ENCODE peak calls at places on chromosomes 6 and 20, in four cellular contexts. Z is left ventricle myocardium superior; M is activated CD8-positive, alpha-beta T cell treated with anti-CD3 and anti-CD28 coated beads, Interleukin-2, amount 10 ng/mL, durations not matched to agents 7 days and 5 days; O is brain microvascular endothelial cell. H is an unnamed sample.

GRCh38 chr6:6678811-6679210 is 90.3 kb downstream of the LY86 start:
- DNase-seq in Z (no peak), M (no peak), O (no peak), H (peak; percentile 43)

GRCh38 chr20:46458891-46459750 is 52.7 kb upstream of the ELMO2 start:
- DNase-seq in Z (peak; percentile 57), M (no peak), O (no peak), H (no peak)

GRCh38 chr6:158207452-158207788 is 39.3 kb downstream of the GTF2H5 start:
- DNase-seq in Z (no peak), M (peak; percentile 63), O (peak; percentile 83), H (no peak)

GRCh38 chr20:43786885-43787284 is 60.1 kb upstream of the GTSF1L start:
- DNase-seq in Z (no peak), M (no peak), O (no peak), H (no peak)

GRCh38 chr6:25613415-25613814 is 38.6 kb upstream of the SCGN start:
- DNase-seq in Z (no peak), M (no peak), O (no peak), H (no peak)

GRCh38 chr20:50645253-50646068 is 45.9 kb downstream of the RIPOR3 start:
- DNase-seq in Z (peak; percentile 78), M (no peak), O (peak; percentile 95), H (no peak)

GRCh38 chr20:53829086-53829703 is 235.6 kb upstream of the ZNF217 start:
- DNase-seq in Z (no peak), M (no peak), O (peak; percentile 92), H (no peak)

GRCh38 chr6:41885930-41886329 is 9.2 kb downstream of the USP49 start:
- DNase-seq in Z (no peak), M (no peak), O (no peak), H (no peak)

GRCh38 chr20:37644605-37645004 is 49.2 kb upstream of the CTNNBL1 start:
- DNase-seq in Z (no peak), M (no peak), O (no peak), H (no peak)

GRCh38 chr20:43576108-43576507 is 14.6 kb upstream of the IFT52 start:
- DNase-seq in Z (peak; percentile 68), M (no peak), O (no peak), H (no peak)

GRCh38 chr20:45433316-45433715 is 17.4 kb downstream of the PIGT start:
- DNase-seq in Z (peak; percentile 83), M (no peak), O (no peak), H (no peak)

GRCh38 chr6:18501313-18502013 is 114.3 kb downstream of the RNF144B start:
- DNase-seq in Z (peak; percentile 61), M (no peak), O (peak; percentile 57), H (no peak)

GRCh38 chr20:15776773-15777172 is 796.5 kb downstream of the KIF16B start:
- DNase-seq in Z (no peak), M (no peak), O (no peak), H (no peak)

GRCh38 chr6:36682328-36683144 is 4.0 kb downstream of the CDKN1A start:
- DNase-seq in Z (peak; percentile 74), M (peak; percentile 69), O (no peak), H (peak; percentile 83)

GRCh38 chr6:15252205-15252604 is 6.3 kb downstream of the JARID2 start:
- DNase-seq in Z (no peak), M (no peak), O (no peak), H (no peak)

GRCh38 chr20:44642203-44643153 is 9.0 kb downstream of the ADA start:
- DNase-seq in Z (peak; percentile 83), M (peak; percentile 59), O (peak; percentile 86), H (no peak)

GRCh38 chr6:157455028-157455714 is 74.2 kb downstream of the ZDHHC14 start:
- DNase-seq in Z (no peak), M (no peak), O (no peak), H (no peak)

GRCh38 chr6:36677753-36678487 is 594 bp upstream of the CDKN1A start:
- DNase-seq in Z (no peak), M (no peak), O (no peak), H (no peak)

GRCh38 chr20:32527447-32528055 is 57.6 kb downstream of the NOL4L start:
- DNase-seq in Z (peak; percentile 54), M (no peak), O (no peak), H (peak; percentile 54)

GRCh38 chr6:158645064-158646022 is 800 bp upstream of the DYNLT1 start:
- DNase-seq in Z (no peak), M (no peak), O (no peak), H (no peak)

GRCh38 chr20:50558483-50558925 is 48.3 kb downstream of the PTPN1 start:
- DNase-seq in Z (no peak), M (no peak), O (peak; percentile 87), H (no peak)

GRCh38 chr20:20373046-20373706 is 5.3 kb downstream of the INSM1 start:
- DNase-seq in Z (no peak), M (no peak), O (no peak), H (no peak)

GRCh38 chr6:108114861-108115597 is 40.5 kb upstream of the OSTM1 start:
- DNase-seq in Z (peak; percentile 77), M (peak; percentile 42), O (peak; percentile 59), H (peak; percentile 14)

GRCh38 chr6:98844244-98845161 is 10.1 kb downstream of the POU3F2 start:
- DNase-seq in Z (no peak), M (no peak), O (no peak), H (no peak)

GRCh38 chr6:136012198-136012884 is 160.8 kb downstream of the PDE7B start:
- DNase-seq in Z (no peak), M (no peak), O (peak; percentile 88), H (no peak)

GRCh38 chr6:56004421-56004820 is 129.0 kb upstream of the BMP5 start:
- DNase-seq in Z (no peak), M (no peak), O (peak; percentile 22), H (no peak)

GRCh38 chr20:46423342-46423741 is 16.9 kb upstream of the ELMO2 start:
- DNase-seq in Z (no peak), M (no peak), O (no peak), H (no peak)

GRCh38 chr20:44526129-44526528 is 4.3 kb upstream of the SERINC3 start:
- DNase-seq in Z (no peak), M (no peak), O (peak; percentile 48), H (no peak)

GRCh38 chr6:90865513-90865912 is 278.6 kb upstream of the MAP3K7 start:
- DNase-seq in Z (no peak), M (no peak), O (no peak), H (no peak)

GRCh38 chr6:32146287-32146686 is 5.5 kb downstream of the PRRT1 start:
- DNase-seq in Z (no peak), M (no peak), O (no peak), H (no peak)

GRCh38 chr20:5835234-5835845 is 85.1 kb downstream of the SHLD1 start:
- DNase-seq in Z (peak; percentile 44), M (no peak), O (peak; percentile 52), H (no peak)

GRCh38 chr20:36270744-36271638 is 34.7 kb downstream of the AAR2 start:
- DNase-seq in Z (no peak), M (no peak), O (no peak), H (no peak)

H was measured in DND-41.